ENCODE peak calls at places on chromosomes 11 and 22, in six cellular contexts. E, S, Q, K, P and Z are unnamed samples.

GRCh38 chr22:19438286-19438685 is 5.9 kb downstream of the MRPL40 start:
- DNase-seq in S (no peak), P (no peak), Q (no peak), K (no peak), E (no peak), Z (no peak)

GRCh38 chr22:45112136-45112879 is 51.4 kb upstream of the NUP50 start:
- DNase-seq in E (no peak), K (no peak), S (peak; percentile 47), P (no peak), Q (no peak), Z (no peak)

GRCh38 chr11:78641541-78641940 is 66.9 kb upstream of the NARS2 start:
- DNase-seq in S (no peak), Q (no peak), E (no peak), K (no peak), P (no peak), Z (no peak)

GRCh38 chr11:70906101-70906500 is 346.3 kb downstream of the SHANK2 start:
- DNase-seq in S (no peak), Q (no peak), K (no peak), E (no peak), P (no peak), Z (no peak)

GRCh38 chr11:26043665-26044064 is 288.3 kb upstream of the ANO3 start:
- DNase-seq in P (no peak), E (no peak), Q (no peak), S (no peak), K (no peak), Z (no peak)

GRCh38 chr11:116114198-116114651 is 610.0 kb upstream of the CADM1 start:
- DNase-seq in P (no peak), S (no peak), E (no peak), K (no peak), Q (no peak), Z (peak; percentile 7)

GRCh38 chr22:31333648-31334047 is 12.5 kb downstream of the PATZ1 start:
- DNase-seq in P (no peak), E (no peak), S (no peak), Q (no peak), K (no peak), Z (no peak)

GRCh38 chr11:78841451-78842060 is 266.9 kb upstream of the NARS2 start:
- DNase-seq in P (no peak), E (no peak), Q (no peak), S (no peak), K (no peak), Z (no peak)

GRCh38 chr11:89736566-89736965 is 26.5 kb downstream of the TRIM77 start:
- DNase-seq in P (no peak), S (no peak), K (no peak), E (no peak), Q (no peak), Z (no peak)

GRCh38 chr11:121672630-121673487 is 220.1 kb upstream of the SORL1-AS1 start:
- DNase-seq in P (peak; percentile 21), E (no peak), S (no peak), Q (no peak), K (no peak), Z (peak; percentile 73)

GRCh38 chr11:131499199-131499598 is 128.8 kb downstream of the NTM start:
- DNase-seq in K (no peak), E (no peak), P (no peak), Q (no peak), S (no peak), Z (no peak)

GRCh38 chr11:17382046-17382728 is 6.3 kb downstream of the KCNJ11 start:
- DNase-seq in E (no peak), P (no peak), Q (no peak), K (no peak), S (peak; percentile 37), Z (no peak)

GRCh38 chr11:34789196-34789834 is 126.9 kb downstream of the APIP start:
- DNase-seq in S (no peak), Q (no peak), E (no peak), P (no peak), K (no peak), Z (no peak)

GRCh38 chr11:134625151-134625550 is 213.1 kb upstream of the B3GAT1 start:
- DNase-seq in K (no peak), Q (no peak), S (no peak), E (no peak), P (no peak), Z (no peak)

GRCh38 chr11:2531277-2531986 is 86.6 kb downstream of the KCNQ1 start:
- DNase-seq in P (peak; percentile 81), K (peak; percentile 53), Q (peak; percentile 86), E (peak; percentile 80), S (peak; percentile 48), Z (no peak)

GRCh38 chr11:37505406-37505805 is 907.4 kb upstream of the RAG2 start:
- DNase-seq in E (no peak), Q (no peak), P (no peak), K (no peak), S (no peak), Z (no peak)

GRCh38 chr11:103731681-103732080 is 304.8 kb upstream of the DDI1 start:
- DNase-seq in S (no peak), Q (no peak), P (no peak), K (no peak), E (no peak), Z (no peak)

GRCh38 chr11:128472128-128473110 is 114.9 kb downstream of the ETS1 start:
- DNase-seq in E (no peak), P (no peak), K (peak; percentile 45), Q (no peak), S (peak; percentile 83), Z (no peak)

GRCh38 chr11:129814244-129814992 is 1.2 kb upstream of the TMEM45B start:
- DNase-seq in P (no peak), E (no peak), S (no peak), K (no peak), Q (no peak), Z (no peak)

GRCh38 chr11:35260342-35260985 is 121.5 kb downstream of the CD44 start:
- DNase-seq in E (no peak), K (no peak), S (peak; percentile 84), Q (no peak), P (no peak), Z (peak; percentile 78)

GRCh38 chr22:32760396-32760795 is 41.1 kb upstream of the TIMP3 start:
- DNase-seq in P (no peak), K (no peak), E (no peak), Q (no peak), S (no peak), Z (no peak)
- H3K27ac ChIP-seq in P (peak overlapping the region; percentile 88), K (no peak overlapping the region), E (peak overlapping the region; percentile 69), Q (peak overlapping the region; percentile 31), S (peak overlapping the region; percentile 63), Z (no peak overlapping the region)

GRCh38 chr11:10862446-10862845 is 4.6 kb upstream of the ZBED5 start:
- DNase-seq in S (no peak), P (no peak), E (no peak), Q (no peak), K (no peak), Z (no peak)

GRCh38 chr11:10864688-10865087 is 6.8 kb upstream of the ZBED5 start:
- DNase-seq in E (no peak), S (no peak), Q (no peak), K (peak; percentile 31), P (no peak), Z (no peak)

GRCh38 chr11:10866893-10867331 is 9.1 kb upstream of the ZBED5 start:
- DNase-seq in P (no peak), S (peak; percentile 76), K (no peak), Q (no peak), E (no peak), Z (no peak)

GRCh38 chr11:10868375-10868774 is 10.5 kb upstream of the ZBED5 start:
- DNase-seq in Q (no peak), P (no peak), S (no peak), E (no peak), K (no peak), Z (no peak)

GRCh38 chr11:10865837-10866270 is 8.0 kb upstream of the ZBED5 start:
- DNase-seq in E (no peak), Q (no peak), K (no peak), S (no peak), P (no peak), Z (no peak)
- H3K4me3 ChIP-seq in E (no peak overlapping the region), Q (no peak overlapping the region), K (no peak overlapping the region), S (no peak overlapping the region), P (no peak overlapping the region), Z (no peak overlapping the region)

GRCh38 chr11:68019486-68019885 is 9.4 kb downstream of the ALDH3B1 start:
- DNase-seq in P (no peak), K (no peak), S (no peak), Q (no peak), E (no peak), Z (no peak)

GRCh38 chr11:68020575-68020974 is 9.9 kb upstream of the NDUFS8 start:
- DNase-seq in Q (no peak), K (peak; percentile 28), E (peak; percentile 63), P (no peak), S (no peak), Z (no peak)

GRCh38 chr11:68022531-68022930 is 8.0 kb upstream of the NDUFS8 start:
- DNase-seq in K (no peak), P (no peak), S (no peak), E (no peak), Q (no peak), Z (no peak)

GRCh38 chr11:68018730-68019190 is 8.6 kb downstream of the ALDH3B1 start:
- DNase-seq in E (no peak), K (no peak), Q (no peak), P (no peak), S (no peak), Z (no peak)

GRCh38 chr11:68021167-68021787 is 9.2 kb upstream of the NDUFS8 start:
- DNase-seq in Q (peak; percentile 74), K (no peak), S (no peak), E (peak; percentile 67), P (no peak), Z (no peak)
- H3K27ac ChIP-seq in Q (no peak overlapping the region), K (no peak overlapping the region), S (no peak overlapping the region), E (no peak overlapping the region), P (no peak overlapping the region), Z (no peak overlapping the region)

DNA sequence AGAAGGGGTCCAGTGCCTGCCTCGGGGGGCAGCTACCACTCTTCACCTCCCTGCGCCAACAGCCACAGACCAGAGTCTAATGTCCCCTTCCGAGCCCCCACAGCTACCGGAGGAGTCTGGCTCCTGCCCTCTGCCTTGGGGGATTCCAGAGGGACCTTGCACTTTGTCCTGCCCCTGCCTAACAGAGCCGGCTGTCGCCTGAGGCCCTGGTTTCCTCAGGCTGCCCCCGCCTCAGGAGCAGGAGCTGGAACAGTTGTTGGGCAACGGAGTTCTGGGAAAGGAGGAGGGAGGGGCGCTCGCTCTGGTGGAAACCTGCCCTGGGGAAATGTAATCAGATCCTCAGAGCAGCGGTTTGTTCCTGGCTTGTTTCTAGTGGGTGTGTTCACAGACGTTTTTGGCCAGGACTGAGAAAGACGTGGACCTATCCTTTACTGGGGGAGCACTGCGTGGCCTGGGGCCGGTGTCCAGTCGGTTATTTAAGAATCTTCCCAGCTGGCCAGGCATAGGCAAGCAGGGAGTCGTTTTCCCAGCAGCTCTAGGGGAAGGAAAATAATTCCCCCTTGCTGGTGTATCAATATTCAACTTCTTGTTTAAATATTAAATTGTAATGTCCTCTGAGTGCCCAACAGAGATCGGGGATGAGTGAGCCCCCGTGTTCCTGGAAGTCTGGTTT is 32.3 kb downstream of the A4GALT start:
- DNase-seq in S (peak; percentile 77), K (peak; percentile 51), E (peak; percentile 91), P (peak; percentile 90), Q (peak; percentile 82), Z (peak; percentile 98)
- H3K4me3 ChIP-seq in S (no peak overlapping the region), K (no peak overlapping the region), E (no peak overlapping the region), P (peak overlapping the region; percentile 28), Q (no peak overlapping the region), Z (peak overlapping the region; percentile 31)